ENCODE peak calls at places on chromosomes 5 and 9, in four cellular contexts. G, K, I and C are unnamed samples.
A peak's percentile ranks its signal among the peaks of the same experiment; 100 is the strongest.

GRCh38 chr5:96577909-96578308 is 84.3 kb upstream of the CAST start:
- DNase-seq in G (no peak), K (no peak), I (no peak), C (no peak)

GRCh38 chr5:110255194-110255593 is 471.3 kb downstream of the TMEM232 start:
- DNase-seq in G (no peak), K (no peak), I (no peak), C (no peak)

GRCh38 chr5:88826959-88827585 is 55.9 kb downstream of the MEF2C start:
- DNase-seq in G (peak; percentile 47), K (no peak), I (peak; percentile 24), C (no peak)

GRCh38 chr5:52007230-52007858 is 624.1 kb downstream of the ISL1 start:
- DNase-seq in G (peak; percentile 16), K (peak; percentile 33), I (no peak), C (peak; percentile 39)

GRCh38 chr5:153585616-153586015 is 95.1 kb downstream of the GRIA1 start:
- DNase-seq in G (no peak), K (no peak), I (no peak), C (no peak)

GRCh38 chr5:57939771-57940170 is 457.2 kb upstream of the ACTBL2 start:
- DNase-seq in G (no peak), K (no peak), I (no peak), C (no peak)

GRCh38 chr9:93288891-93289883 is 105.2 kb downstream of the WNK2 start:
- DNase-seq in G (no peak), K (peak; percentile 79), I (no peak), C (no peak)

GRCh38 chr9:93340091-93340490 is 111.4 kb upstream of the FAM120A start:
- DNase-seq in G (no peak), K (no peak), I (no peak), C (no peak)

GRCh38 chr5:56211298-56211865 is 21.7 kb downstream of the ANKRD55 start:
- DNase-seq in G (peak; percentile 88), K (peak; percentile 99), I (no peak), C (peak; percentile 64)

GRCh38 chr9:18490591-18491370 is 16.8 kb downstream of the ADAMTSL1 start:
- DNase-seq in G (no peak), K (no peak), I (no peak), C (peak; percentile 59)

GRCh38 chr9:27367175-27367798 is 70.3 kb upstream of the EQTN start:
- DNase-seq in G (no peak), K (no peak), I (no peak), C (no peak)

GRCh38 chr5:88879724-88880123 is 3.3 kb downstream of the MEF2C start:
- DNase-seq in G (no peak), K (no peak), I (no peak), C (no peak)

GRCh38 chr9:17813798-17814197 is 234.9 kb downstream of the SH3GL2 start:
- DNase-seq in G (no peak), K (no peak), I (no peak), C (no peak)

GRCh38 chr9:18493361-18494015 is 19.5 kb downstream of the ADAMTSL1 start:
- DNase-seq in G (no peak), K (no peak), I (no peak), C (no peak)

GRCh38 chr5:124706729-124707361 is 39.6 kb downstream of the ZNF608 start:
- DNase-seq in G (no peak), K (peak; percentile 9), I (no peak), C (no peak)

GRCh38 chr9:105444130-105444529 is 3.7 kb upstream of the FSD1L start:
- DNase-seq in G (no peak), K (no peak), I (no peak), C (no peak)

DNA sequence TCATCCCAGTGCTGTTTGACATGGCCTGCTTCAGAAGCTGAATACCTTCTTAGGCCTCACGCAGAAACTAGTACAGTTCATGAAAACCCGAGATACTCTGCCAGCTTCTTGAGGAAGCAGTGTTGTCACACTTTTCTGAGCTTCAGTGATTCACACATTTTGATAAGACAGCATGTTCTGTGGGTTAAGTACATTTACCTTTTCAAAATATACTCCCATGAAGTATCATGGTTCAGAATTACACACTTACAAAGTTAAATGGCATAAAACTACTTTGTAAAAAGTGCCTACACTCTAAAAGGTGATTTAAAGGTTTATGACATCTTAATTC is 56.9 kb downstream of the VCAN start:
- DNase-seq in G (no peak), K (no peak), I (no peak), C (no peak)
- TF ChIP-seq TCF7L2 in G (no peak), K (no peak), I (no peak), C (no peak)

GRCh38 chr5:173302546-173303155 is 25.6 kb downstream of the STC2 start:
- DNase-seq in G (peak; percentile 68), K (peak; percentile 44), I (peak; percentile 57), C (no peak)
- TF ChIP-seq TCF7L2 in G (peak; percentile 60), K (no peak), I (no peak), C (no peak)

DNA sequence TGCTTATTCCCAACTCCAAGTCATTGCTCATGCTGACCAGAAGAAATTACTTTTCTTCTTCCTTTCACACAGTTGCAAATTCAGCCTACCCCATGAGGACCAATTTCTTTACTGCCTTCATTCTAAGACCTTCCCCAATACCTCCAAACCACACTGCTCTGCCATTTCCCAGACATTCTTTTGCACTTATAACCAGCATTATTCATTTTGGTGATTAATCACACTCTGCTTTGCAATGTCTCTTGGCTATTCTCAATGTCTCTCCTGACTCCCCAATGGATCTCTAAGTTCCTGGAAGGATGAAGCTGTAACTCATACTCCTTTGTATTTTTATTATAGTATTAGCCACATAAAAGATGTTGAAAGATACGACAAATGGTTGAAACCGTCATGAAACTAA is 105.7 kb upstream of the RANBP3L start:
- DNase-seq in G (no peak), K (no peak), I (no peak), C (no peak)
- TF ChIP-seq TCF7L2 in G (no peak), K (no peak), I (no peak), C (no peak)

DNA sequence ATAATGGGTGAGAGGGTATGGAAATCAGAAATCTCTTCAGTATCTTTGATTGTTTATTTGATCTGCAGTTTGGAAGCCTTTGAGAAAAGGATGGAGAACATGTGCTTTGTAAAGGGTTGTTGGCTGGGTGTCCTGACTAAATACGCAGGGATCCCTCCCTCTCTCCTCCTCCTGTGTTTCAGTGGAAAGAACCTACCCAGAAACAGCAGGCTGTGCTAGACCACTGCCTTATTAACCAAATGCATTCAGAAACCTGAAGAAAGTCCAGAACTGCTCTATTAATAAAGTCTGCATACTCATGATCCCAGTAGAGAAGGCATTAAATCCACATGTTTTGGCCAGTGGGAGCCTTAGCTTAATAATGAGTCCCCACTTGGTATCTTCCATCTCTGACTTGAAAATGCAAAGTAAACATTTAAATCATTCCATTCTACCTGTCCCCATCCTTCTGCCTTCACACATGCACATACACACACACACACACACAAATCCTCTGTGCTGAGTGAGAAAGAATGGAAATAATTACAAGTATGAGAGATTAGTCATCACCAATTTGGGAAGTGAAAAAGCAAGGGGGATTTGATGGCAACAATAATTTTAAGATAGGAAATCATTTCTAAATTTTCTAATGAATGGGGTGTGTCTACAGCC is 10.0 kb upstream of the LECT2 start:
- DNase-seq in G (no peak), K (no peak), I (no peak), C (no peak)
- TF ChIP-seq TCF7L2 in G (no peak), K (no peak), I (no peak), C (no peak)

GRCh38 chr5:176825234-176825633 is 14.9 kb downstream of the UNC5A start:
- DNase-seq in G (no peak), K (no peak), I (no peak), C (no peak)

GRCh38 chr5:176830422-176831025 is 20.2 kb downstream of the UNC5A start:
- DNase-seq in G (no peak), K (no peak), I (no peak), C (no peak)

GRCh38 chr5:176829320-176829719 is 19.0 kb downstream of the UNC5A start:
- DNase-seq in G (no peak), K (no peak), I (no peak), C (no peak)

GRCh38 chr5:176825957-176826356 is 15.6 kb downstream of the UNC5A start:
- DNase-seq in G (no peak), K (no peak), I (no peak), C (no peak)

DNA sequence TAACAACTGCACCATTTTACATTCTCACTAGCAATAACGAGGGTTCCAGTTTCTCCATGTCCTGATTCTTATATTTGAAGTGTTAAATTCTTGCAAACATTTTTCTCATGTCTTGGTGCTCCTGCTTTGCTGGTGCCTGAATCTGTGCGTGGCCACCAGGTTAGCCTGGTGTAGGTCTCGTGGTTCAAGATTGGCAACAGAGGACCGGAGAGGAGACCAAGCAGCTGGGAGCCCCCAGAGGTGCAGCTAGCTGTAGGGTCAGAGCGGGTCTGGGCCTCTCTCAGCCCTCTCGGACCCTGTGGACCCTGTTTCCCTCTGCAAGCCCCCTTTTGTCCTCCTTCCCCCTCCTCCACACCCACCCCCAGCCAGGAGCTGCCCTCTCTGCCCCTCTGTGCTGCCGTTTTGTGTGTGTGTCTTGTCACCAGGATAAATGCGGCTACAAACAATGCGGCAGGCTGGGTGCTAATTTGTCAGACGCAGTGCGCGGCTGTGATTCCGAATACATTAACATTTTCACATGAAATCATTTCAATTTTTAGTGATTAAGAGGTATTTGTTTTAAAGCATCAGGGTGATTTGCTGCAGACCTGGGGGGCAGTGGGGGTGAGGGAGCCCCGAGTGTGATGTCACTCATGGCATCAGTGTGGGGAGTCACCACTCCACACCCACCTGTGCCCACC is 17.5 kb downstream of the UNC5A start:
- DNase-seq in G (no peak), K (no peak), I (no peak), C (no peak)
- TF ChIP-seq TCF7L2 in G (no peak), K (no peak), I (no peak), C (no peak)